ENCODE peak calls at places on chromosome 1, in eight cellular contexts. One of them, this sample, is unnamed.

GRCh38 chr1:169546087-169546995 is 39.9 kb downstream of the F5 start:
- DNase-seq in WTC11: peak
- DNase-seq in right atrium auricular region: no peak
- DNase-seq in breast epithelium: no peak
- DNase-seq in nephron progenitor cell: peak
- DNase-seq in AG04449: peak
- DNase-seq in fibroblast of pulmonary artery: peak
- DNase-seq in neural progenitor cell: peak
- DNase-seq in this sample: peak

GRCh38 chr1:88698764-88699163 is 14.7 kb downstream of the PKN2 start:
- DNase-seq in right atrium auricular region: no peak
- DNase-seq in fibroblast of pulmonary artery: no peak
- DNase-seq in breast epithelium: no peak
- DNase-seq in WTC11: no peak
- DNase-seq in neural progenitor cell: no peak
- DNase-seq in AG04449: no peak
- DNase-seq in nephron progenitor cell: no peak
- DNase-seq in this sample: no peak

GRCh38 chr1:153509729-153510354 is 25.9 kb downstream of the S100A6 start:
- DNase-seq in WTC11: peak
- DNase-seq in breast epithelium: no peak
- DNase-seq in fibroblast of pulmonary artery: no peak
- DNase-seq in AG04449: no peak
- DNase-seq in nephron progenitor cell: peak
- DNase-seq in neural progenitor cell: peak
- DNase-seq in right atrium auricular region: no peak
- DNase-seq in this sample: no peak

GRCh38 chr1:30449428-30450147 is 273.8 kb downstream of the MATN1 start:
- DNase-seq in fibroblast of pulmonary artery: no peak
- DNase-seq in breast epithelium: no peak
- DNase-seq in nephron progenitor cell: no peak
- DNase-seq in AG04449: no peak
- DNase-seq in WTC11: no peak
- DNase-seq in neural progenitor cell: no peak
- DNase-seq in right atrium auricular region: peak
- DNase-seq in this sample: no peak

GRCh38 chr1:214514819-214515383 is 36.5 kb downstream of the PTPN14 start:
- DNase-seq in nephron progenitor cell: peak
- DNase-seq in breast epithelium: no peak
- DNase-seq in WTC11: no peak
- DNase-seq in AG04449: no peak
- DNase-seq in neural progenitor cell: peak
- DNase-seq in right atrium auricular region: no peak
- DNase-seq in fibroblast of pulmonary artery: no peak
- DNase-seq in this sample: no peak

GRCh38 chr1:2046225-2046917 is 3.8 kb upstream of the PRKCZ start:
- DNase-seq in AG04449: no peak
- DNase-seq in fibroblast of pulmonary artery: peak
- DNase-seq in nephron progenitor cell: peak
- DNase-seq in WTC11: peak
- DNase-seq in breast epithelium: peak
- DNase-seq in right atrium auricular region: no peak
- DNase-seq in neural progenitor cell: peak
- DNase-seq in this sample: no peak

GRCh38 chr1:21532496-21532895 is 23.3 kb downstream of the ALPL start:
- DNase-seq in breast epithelium: no peak
- DNase-seq in AG04449: no peak
- DNase-seq in fibroblast of pulmonary artery: no peak
- DNase-seq in neural progenitor cell: no peak
- DNase-seq in nephron progenitor cell: no peak
- DNase-seq in right atrium auricular region: no peak
- DNase-seq in WTC11: no peak
- DNase-seq in this sample: no peak

GRCh38 chr1:111471012-111471411 is 2.8 kb upstream of the C1orf162 start:
- DNase-seq in right atrium auricular region: no peak
- DNase-seq in AG04449: no peak
- DNase-seq in breast epithelium: no peak
- DNase-seq in WTC11: no peak
- DNase-seq in fibroblast of pulmonary artery: no peak
- DNase-seq in nephron progenitor cell: no peak
- DNase-seq in neural progenitor cell: no peak
- DNase-seq in this sample: no peak

GRCh38 chr1:16396591-16396990 is 29.5 kb downstream of the SZRD1 start:
- DNase-seq in right atrium auricular region: no peak
- DNase-seq in fibroblast of pulmonary artery: peak
- DNase-seq in AG04449: peak
- DNase-seq in neural progenitor cell: no peak
- DNase-seq in breast epithelium: no peak
- DNase-seq in nephron progenitor cell: no peak
- DNase-seq in WTC11: no peak
- DNase-seq in this sample: no peak

GRCh38 chr1:36594041-36594440 is 111.3 kb upstream of the CSF3R start:
- DNase-seq in AG04449: no peak
- DNase-seq in nephron progenitor cell: no peak
- DNase-seq in WTC11: no peak
- DNase-seq in neural progenitor cell: no peak
- DNase-seq in breast epithelium: no peak
- DNase-seq in fibroblast of pulmonary artery: no peak
- DNase-seq in right atrium auricular region: no peak
- DNase-seq in this sample: no peak

GRCh38 chr1:207808322-207808705 is 56.5 kb downstream of the CD46 start:
- DNase-seq in neural progenitor cell: no peak
- DNase-seq in fibroblast of pulmonary artery: no peak
- DNase-seq in WTC11: no peak
- DNase-seq in nephron progenitor cell: no peak
- DNase-seq in breast epithelium: no peak
- DNase-seq in AG04449: no peak
- DNase-seq in right atrium auricular region: no peak
- DNase-seq in this sample: no peak

GRCh38 chr1:15833069-15833679 is 14.3 kb upstream of the SPEN start:
- DNase-seq in fibroblast of pulmonary artery: no peak
- DNase-seq in nephron progenitor cell: no peak
- DNase-seq in neural progenitor cell: no peak
- DNase-seq in breast epithelium: peak
- DNase-seq in WTC11: no peak
- DNase-seq in right atrium auricular region: peak
- DNase-seq in AG04449: no peak
- DNase-seq in this sample: no peak

GRCh38 chr1:246961939-246962373 is 30.2 kb upstream of the AHCTF1 start:
- DNase-seq in right atrium auricular region: peak
- DNase-seq in breast epithelium: no peak
- DNase-seq in fibroblast of pulmonary artery: peak
- DNase-seq in AG04449: no peak
- DNase-seq in nephron progenitor cell: no peak
- DNase-seq in WTC11: no peak
- DNase-seq in neural progenitor cell: no peak
- DNase-seq in this sample: no peak

GRCh38 chr1:117076648-117077047 is 16.5 kb downstream of the TTF2 start:
- DNase-seq in right atrium auricular region: no peak
- DNase-seq in WTC11: no peak
- DNase-seq in neural progenitor cell: no peak
- DNase-seq in AG04449: no peak
- DNase-seq in breast epithelium: no peak
- DNase-seq in nephron progenitor cell: no peak
- DNase-seq in fibroblast of pulmonary artery: no peak
- DNase-seq in this sample: no peak

GRCh38 chr1:150567341-150567716 is 12.1 kb downstream of the MCL1 start:
- DNase-seq in neural progenitor cell: no peak
- DNase-seq in WTC11: no peak
- DNase-seq in AG04449: no peak
- DNase-seq in nephron progenitor cell: no peak
- DNase-seq in right atrium auricular region: no peak
- DNase-seq in fibroblast of pulmonary artery: no peak
- DNase-seq in breast epithelium: no peak
- DNase-seq in this sample: no peak

GRCh38 chr1:245995474-245995873 is 511.6 kb downstream of the SMYD3 start:
- DNase-seq in right atrium auricular region: no peak
- DNase-seq in WTC11: no peak
- DNase-seq in fibroblast of pulmonary artery: no peak
- DNase-seq in nephron progenitor cell: no peak
- DNase-seq in breast epithelium: no peak
- DNase-seq in neural progenitor cell: no peak
- DNase-seq in AG04449: no peak
- DNase-seq in this sample: no peak

GRCh38 chr1:178362784-178363183 is 134.0 kb downstream of the CLEC20A start:
- DNase-seq in breast epithelium: no peak
- DNase-seq in right atrium auricular region: no peak
- DNase-seq in WTC11: no peak
- DNase-seq in neural progenitor cell: no peak
- DNase-seq in nephron progenitor cell: no peak
- DNase-seq in AG04449: peak
- DNase-seq in fibroblast of pulmonary artery: peak
- DNase-seq in this sample: peak

GRCh38 chr1:19437911-19438310 is 47.4 kb downstream of the CAPZB start:
- DNase-seq in AG04449: no peak
- DNase-seq in right atrium auricular region: peak
- DNase-seq in nephron progenitor cell: peak
- DNase-seq in neural progenitor cell: no peak
- DNase-seq in breast epithelium: no peak
- DNase-seq in fibroblast of pulmonary artery: peak
- DNase-seq in WTC11: no peak
- DNase-seq in this sample: no peak

GRCh38 chr1:201252833-201253810 is 30.2 kb upstream of the PKP1 start:
- DNase-seq in WTC11: no peak
- DNase-seq in neural progenitor cell: no peak
- DNase-seq in breast epithelium: no peak
- DNase-seq in AG04449: no peak
- DNase-seq in nephron progenitor cell: no peak
- DNase-seq in fibroblast of pulmonary artery: no peak
- DNase-seq in right atrium auricular region: peak
- DNase-seq in this sample: no peak

GRCh38 chr1:109923131-109923945 is 12.7 kb downstream of the CSF1 start:
- DNase-seq in right atrium auricular region: no peak
- DNase-seq in neural progenitor cell: peak
- DNase-seq in AG04449: no peak
- DNase-seq in WTC11: peak
- DNase-seq in fibroblast of pulmonary artery: peak
- DNase-seq in nephron progenitor cell: no peak
- DNase-seq in breast epithelium: no peak
- DNase-seq in this sample: no peak
- TF ChIP-seq CTCF in right atrium auricular region: peak
- TF ChIP-seq CTCF in neural progenitor cell: peak
- TF ChIP-seq CTCF in AG04449: peak
- TF ChIP-seq CTCF in WTC11: peak
- TF ChIP-seq CTCF in fibroblast of pulmonary artery: peak
- TF ChIP-seq CTCF in nephron progenitor cell: peak
- TF ChIP-seq CTCF in breast epithelium: no peak
- TF ChIP-seq CTCF in this sample: peak

GRCh38 chr1:222833484-222833883 is 18.6 kb downstream of the DISP1 start:
- DNase-seq in WTC11: no peak
- DNase-seq in AG04449: no peak
- DNase-seq in breast epithelium: no peak
- DNase-seq in right atrium auricular region: no peak
- DNase-seq in neural progenitor cell: no peak
- DNase-seq in fibroblast of pulmonary artery: no peak
- DNase-seq in nephron progenitor cell: no peak
- DNase-seq in this sample: no peak

GRCh38 chr1:222823673-222824072 is 8.8 kb downstream of the DISP1 start:
- DNase-seq in breast epithelium: no peak
- DNase-seq in nephron progenitor cell: no peak
- DNase-seq in right atrium auricular region: no peak
- DNase-seq in WTC11: no peak
- DNase-seq in AG04449: no peak
- DNase-seq in fibroblast of pulmonary artery: no peak
- DNase-seq in neural progenitor cell: no peak
- DNase-seq in this sample: no peak

GRCh38 chr1:222829868-222830267 is 15.0 kb downstream of the DISP1 start:
- DNase-seq in breast epithelium: no peak
- DNase-seq in nephron progenitor cell: no peak
- DNase-seq in AG04449: peak
- DNase-seq in neural progenitor cell: no peak
- DNase-seq in fibroblast of pulmonary artery: peak
- DNase-seq in WTC11: no peak
- DNase-seq in right atrium auricular region: no peak
- DNase-seq in this sample: no peak

GRCh38 chr1:222824641-222825040 is 9.8 kb downstream of the DISP1 start:
- DNase-seq in WTC11: no peak
- DNase-seq in fibroblast of pulmonary artery: no peak
- DNase-seq in right atrium auricular region: no peak
- DNase-seq in breast epithelium: no peak
- DNase-seq in neural progenitor cell: no peak
- DNase-seq in nephron progenitor cell: no peak
- DNase-seq in AG04449: no peak
- DNase-seq in this sample: no peak

GRCh38 chr1:222828939-222829338 is 14.1 kb downstream of the DISP1 start:
- DNase-seq in right atrium auricular region: no peak
- DNase-seq in AG04449: no peak
- DNase-seq in fibroblast of pulmonary artery: no peak
- DNase-seq in WTC11: no peak
- DNase-seq in nephron progenitor cell: no peak
- DNase-seq in neural progenitor cell: no peak
- DNase-seq in breast epithelium: no peak
- DNase-seq in this sample: no peak
- TF ChIP-seq CTCF in right atrium auricular region: peak
- TF ChIP-seq CTCF in AG04449: no peak
- TF ChIP-seq CTCF in fibroblast of pulmonary artery: peak
- TF ChIP-seq CTCF in WTC11: no peak
- TF ChIP-seq CTCF in nephron progenitor cell: no peak
- TF ChIP-seq CTCF in neural progenitor cell: no peak
- TF ChIP-seq CTCF in breast epithelium: no peak
- TF ChIP-seq CTCF in this sample: no peak

GRCh38 chr1:43705982-43706597 is 1.2 kb upstream of the ST3GAL3 start:
- DNase-seq in neural progenitor cell: peak
- DNase-seq in AG04449: no peak
- DNase-seq in WTC11: no peak
- DNase-seq in fibroblast of pulmonary artery: no peak
- DNase-seq in breast epithelium: no peak
- DNase-seq in right atrium auricular region: no peak
- DNase-seq in nephron progenitor cell: peak
- DNase-seq in this sample: no peak

GRCh38 chr1:43706598-43707190 is 642 bp upstream of the ST3GAL3 start:
- DNase-seq in neural progenitor cell: peak
- DNase-seq in fibroblast of pulmonary artery: no peak
- DNase-seq in breast epithelium: no peak
- DNase-seq in right atrium auricular region: no peak
- DNase-seq in nephron progenitor cell: peak
- DNase-seq in WTC11: peak
- DNase-seq in AG04449: no peak
- DNase-seq in this sample: no peak

GRCh38 chr1:43705334-43705733 is 2.0 kb upstream of the ST3GAL3 start:
- DNase-seq in nephron progenitor cell: no peak
- DNase-seq in neural progenitor cell: no peak
- DNase-seq in right atrium auricular region: no peak
- DNase-seq in AG04449: no peak
- DNase-seq in breast epithelium: no peak
- DNase-seq in WTC11: no peak
- DNase-seq in fibroblast of pulmonary artery: no peak
- DNase-seq in this sample: no peak

GRCh38 chr1:43703836-43704235 is 3.5 kb upstream of the ST3GAL3 start:
- DNase-seq in nephron progenitor cell: no peak
- DNase-seq in fibroblast of pulmonary artery: no peak
- DNase-seq in WTC11: no peak
- DNase-seq in breast epithelium: no peak
- DNase-seq in AG04449: no peak
- DNase-seq in neural progenitor cell: no peak
- DNase-seq in right atrium auricular region: no peak
- DNase-seq in this sample: no peak

GRCh38 chr1:43704838-43705237 is 2.5 kb upstream of the ST3GAL3 start:
- DNase-seq in AG04449: no peak
- DNase-seq in fibroblast of pulmonary artery: peak
- DNase-seq in neural progenitor cell: no peak
- DNase-seq in nephron progenitor cell: no peak
- DNase-seq in breast epithelium: peak
- DNase-seq in right atrium auricular region: no peak
- DNase-seq in WTC11: no peak
- DNase-seq in this sample: peak
- TF ChIP-seq CTCF in AG04449: peak
- TF ChIP-seq CTCF in fibroblast of pulmonary artery: peak
- TF ChIP-seq CTCF in neural progenitor cell: no peak
- TF ChIP-seq CTCF in nephron progenitor cell: no peak
- TF ChIP-seq CTCF in breast epithelium: no peak
- TF ChIP-seq CTCF in right atrium auricular region: no peak
- TF ChIP-seq CTCF in WTC11: no peak
- TF ChIP-seq CTCF in this sample: peak

GRCh38 chr1:161086457-161086856 is 2.9 kb downstream of the NECTIN4 start:
- DNase-seq in fibroblast of pulmonary artery: no peak
- DNase-seq in AG04449: no peak
- DNase-seq in right atrium auricular region: no peak
- DNase-seq in WTC11: no peak
- DNase-seq in breast epithelium: no peak
- DNase-seq in neural progenitor cell: no peak
- DNase-seq in nephron progenitor cell: no peak
- DNase-seq in this sample: no peak
- TF ChIP-seq CTCF in fibroblast of pulmonary artery: no peak
- TF ChIP-seq CTCF in AG04449: no peak
- TF ChIP-seq CTCF in right atrium auricular region: no peak
- TF ChIP-seq CTCF in WTC11: no peak
- TF ChIP-seq CTCF in breast epithelium: no peak
- TF ChIP-seq CTCF in neural progenitor cell: no peak
- TF ChIP-seq CTCF in nephron progenitor cell: no peak
- TF ChIP-seq CTCF in this sample: no peak

This sample was measured in AG09319.